ENCODE peak calls at places on chromosomes 2 and 18, in four cellular contexts. One of them, this sample, is unnamed.

GRCh38 chr18:72114801-72115594 is 429.1 kb downstream of the CBLN2 start:
- DNase-seq in fibroblast of the aortic adventitia: no peak
- DNase-seq in fibroblast of pulmonary artery: no peak
- DNase-seq in astrocyte of the cerebellum: no peak
- DNase-seq in this sample: no peak

GRCh38 chr2:166057363-166058169 is 70.3 kb downstream of the SCN1A start:
- DNase-seq in fibroblast of the aortic adventitia: peak
- DNase-seq in fibroblast of pulmonary artery: peak
- DNase-seq in astrocyte of the cerebellum: peak
- DNase-seq in this sample: no peak

GRCh38 chr18:74316257-74317180 is 880 bp downstream of the C18orf63 start:
- DNase-seq in fibroblast of the aortic adventitia: peak
- DNase-seq in fibroblast of pulmonary artery: peak
- DNase-seq in astrocyte of the cerebellum: peak
- DNase-seq in this sample: peak

GRCh38 chr2:69253893-69254292 is 133.1 kb downstream of the GFPT1 start:
- DNase-seq in fibroblast of the aortic adventitia: peak
- DNase-seq in fibroblast of pulmonary artery: peak
- DNase-seq in astrocyte of the cerebellum: peak
- DNase-seq in this sample: peak

GRCh38 chr2:106306396-106306795 is 112.3 kb upstream of the UXS1 start:
- DNase-seq in fibroblast of the aortic adventitia: no peak
- DNase-seq in fibroblast of pulmonary artery: no peak
- DNase-seq in astrocyte of the cerebellum: no peak
- DNase-seq in this sample: no peak

GRCh38 chr2:76640905-76641304 is 881.3 kb downstream of the LRRTM4 start:
- DNase-seq in fibroblast of the aortic adventitia: no peak
- DNase-seq in fibroblast of pulmonary artery: no peak
- DNase-seq in astrocyte of the cerebellum: no peak
- DNase-seq in this sample: no peak

GRCh38 chr2:218788529-218789237 is 6.7 kb downstream of the CYP27A1 start:
- DNase-seq in fibroblast of the aortic adventitia: peak
- DNase-seq in fibroblast of pulmonary artery: no peak
- DNase-seq in astrocyte of the cerebellum: no peak
- DNase-seq in this sample: no peak

GRCh38 chr2:219634951-219635751 is 7.7 kb downstream of the SLC4A3 start:
- DNase-seq in fibroblast of the aortic adventitia: no peak
- DNase-seq in fibroblast of pulmonary artery: no peak
- DNase-seq in astrocyte of the cerebellum: no peak
- DNase-seq in this sample: no peak

GRCh38 chr2:240964854-240965295 is 33.5 kb upstream of the SNED1 start:
- DNase-seq in fibroblast of the aortic adventitia: no peak
- DNase-seq in fibroblast of pulmonary artery: no peak
- DNase-seq in astrocyte of the cerebellum: no peak
- DNase-seq in this sample: no peak

GRCh38 chr2:8369522-8369921 is 312.3 kb upstream of the ID2 start:
- DNase-seq in fibroblast of the aortic adventitia: no peak
- DNase-seq in fibroblast of pulmonary artery: no peak
- DNase-seq in astrocyte of the cerebellum: no peak
- DNase-seq in this sample: no peak

GRCh38 chr18:24809173-24809955 is 348.9 kb downstream of the HRH4 start:
- DNase-seq in fibroblast of the aortic adventitia: no peak
- DNase-seq in fibroblast of pulmonary artery: no peak
- DNase-seq in astrocyte of the cerebellum: no peak
- DNase-seq in this sample: no peak

GRCh38 chr2:7627587-7627986 is 710.4 kb downstream of the RNF144A start:
- DNase-seq in fibroblast of the aortic adventitia: peak
- DNase-seq in fibroblast of pulmonary artery: no peak
- DNase-seq in astrocyte of the cerebellum: no peak
- DNase-seq in this sample: no peak

GRCh38 chr2:108377815-108378630 is at the start of gene SULT1C4:
- DNase-seq in fibroblast of the aortic adventitia: no peak
- DNase-seq in fibroblast of pulmonary artery: peak
- DNase-seq in astrocyte of the cerebellum: no peak
- DNase-seq in this sample: no peak

GRCh38 chr2:198374375-198375072 is 570.1 kb downstream of the PLCL1 start:
- DNase-seq in fibroblast of the aortic adventitia: peak
- DNase-seq in fibroblast of pulmonary artery: peak
- DNase-seq in astrocyte of the cerebellum: peak
- DNase-seq in this sample: peak

GRCh38 chr2:79223539-79223938 is 64.0 kb upstream of the REG3A start:
- DNase-seq in fibroblast of the aortic adventitia: no peak
- DNase-seq in fibroblast of pulmonary artery: no peak
- DNase-seq in astrocyte of the cerebellum: no peak
- DNase-seq in this sample: no peak
- TF ChIP-seq CTCF in fibroblast of the aortic adventitia: no peak
- TF ChIP-seq CTCF in fibroblast of pulmonary artery: no peak
- TF ChIP-seq CTCF in astrocyte of the cerebellum: no peak
- TF ChIP-seq CTCF in this sample: no peak

GRCh38 chr18:46518438-46518837 is 138.6 kb downstream of the LOXHD1 start:
- DNase-seq in fibroblast of the aortic adventitia: no peak
- DNase-seq in fibroblast of pulmonary artery: no peak
- DNase-seq in astrocyte of the cerebellum: no peak
- DNase-seq in this sample: no peak
- TF ChIP-seq CTCF in fibroblast of the aortic adventitia: peak
- TF ChIP-seq CTCF in fibroblast of pulmonary artery: no peak
- TF ChIP-seq CTCF in astrocyte of the cerebellum: no peak
- TF ChIP-seq CTCF in this sample: peak

GRCh38 chr18:63829886-63830285 is 54.7 kb downstream of the SERPINB7 start:
- DNase-seq in fibroblast of the aortic adventitia: no peak
- DNase-seq in fibroblast of pulmonary artery: no peak
- DNase-seq in astrocyte of the cerebellum: no peak
- DNase-seq in this sample: no peak
- TF ChIP-seq CTCF in fibroblast of the aortic adventitia: no peak
- TF ChIP-seq CTCF in fibroblast of pulmonary artery: no peak
- TF ChIP-seq CTCF in astrocyte of the cerebellum: no peak
- TF ChIP-seq CTCF in this sample: no peak

GRCh38 chr2:135048122-135048521 is 875 bp upstream of the MAP3K19 start:
- DNase-seq in fibroblast of the aortic adventitia: no peak
- DNase-seq in fibroblast of pulmonary artery: no peak
- DNase-seq in astrocyte of the cerebellum: no peak
- DNase-seq in this sample: no peak

GRCh38 chr2:135047295-135047694 is at the start of gene MAP3K19:
- DNase-seq in fibroblast of the aortic adventitia: no peak
- DNase-seq in fibroblast of pulmonary artery: peak
- DNase-seq in astrocyte of the cerebellum: no peak
- DNase-seq in this sample: no peak

GRCh38 chr2:135037831-135038230 is 9.4 kb downstream of the MAP3K19 start:
- DNase-seq in fibroblast of the aortic adventitia: no peak
- DNase-seq in fibroblast of pulmonary artery: no peak
- DNase-seq in astrocyte of the cerebellum: no peak
- DNase-seq in this sample: no peak

DNA sequence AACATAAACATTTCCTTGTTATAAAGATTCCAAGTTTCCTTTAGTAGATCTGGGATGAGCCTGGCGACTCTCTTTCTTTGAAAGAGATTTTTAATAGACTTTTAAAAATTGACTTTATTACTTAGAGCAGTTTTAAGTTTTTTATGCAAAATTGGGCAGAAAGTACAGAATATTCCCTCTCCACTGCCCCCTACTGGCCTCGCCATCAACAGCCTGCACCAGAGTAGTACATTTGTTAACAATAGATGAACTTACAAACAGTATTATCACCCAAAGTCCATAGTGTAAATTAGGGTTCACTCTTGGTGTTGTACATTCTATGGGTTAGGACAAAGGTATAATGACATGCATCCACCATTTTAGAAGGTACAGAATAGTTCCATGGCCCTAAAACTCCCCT is 3.9 kb downstream of the MAP3K19 start:
- DNase-seq in fibroblast of the aortic adventitia: no peak
- DNase-seq in fibroblast of pulmonary artery: no peak
- DNase-seq in astrocyte of the cerebellum: no peak
- DNase-seq in this sample: no peak
- TF ChIP-seq CTCF in fibroblast of the aortic adventitia: peak
- TF ChIP-seq CTCF in fibroblast of pulmonary artery: peak
- TF ChIP-seq CTCF in astrocyte of the cerebellum: peak
- TF ChIP-seq CTCF in this sample: peak

GRCh38 chr2:230723363-230723762 is 10.7 kb downstream of the CAB39 start:
- DNase-seq in fibroblast of the aortic adventitia: no peak
- DNase-seq in fibroblast of pulmonary artery: peak
- DNase-seq in astrocyte of the cerebellum: no peak
- DNase-seq in this sample: no peak
- TF ChIP-seq CTCF in fibroblast of the aortic adventitia: no peak
- TF ChIP-seq CTCF in fibroblast of pulmonary artery: no peak
- TF ChIP-seq CTCF in astrocyte of the cerebellum: no peak
- TF ChIP-seq CTCF in this sample: no peak

GRCh38 chr2:111952871-111953497 is 54.6 kb downstream of the MERTK start:
- DNase-seq in fibroblast of the aortic adventitia: no peak
- DNase-seq in fibroblast of pulmonary artery: no peak
- DNase-seq in astrocyte of the cerebellum: no peak
- DNase-seq in this sample: no peak

GRCh38 chr2:111954602-111955332 is 56.4 kb downstream of the MERTK start:
- DNase-seq in fibroblast of the aortic adventitia: no peak
- DNase-seq in fibroblast of pulmonary artery: no peak
- DNase-seq in astrocyte of the cerebellum: no peak
- DNase-seq in this sample: no peak

GRCh38 chr2:111957872-111958354 is 59.5 kb downstream of the MERTK start:
- DNase-seq in fibroblast of the aortic adventitia: no peak
- DNase-seq in fibroblast of pulmonary artery: no peak
- DNase-seq in astrocyte of the cerebellum: no peak
- DNase-seq in this sample: no peak

GRCh38 chr2:111961663-111962062 is 63.3 kb downstream of the MERTK start:
- DNase-seq in fibroblast of the aortic adventitia: no peak
- DNase-seq in fibroblast of pulmonary artery: no peak
- DNase-seq in astrocyte of the cerebellum: no peak
- DNase-seq in this sample: no peak

DNA sequence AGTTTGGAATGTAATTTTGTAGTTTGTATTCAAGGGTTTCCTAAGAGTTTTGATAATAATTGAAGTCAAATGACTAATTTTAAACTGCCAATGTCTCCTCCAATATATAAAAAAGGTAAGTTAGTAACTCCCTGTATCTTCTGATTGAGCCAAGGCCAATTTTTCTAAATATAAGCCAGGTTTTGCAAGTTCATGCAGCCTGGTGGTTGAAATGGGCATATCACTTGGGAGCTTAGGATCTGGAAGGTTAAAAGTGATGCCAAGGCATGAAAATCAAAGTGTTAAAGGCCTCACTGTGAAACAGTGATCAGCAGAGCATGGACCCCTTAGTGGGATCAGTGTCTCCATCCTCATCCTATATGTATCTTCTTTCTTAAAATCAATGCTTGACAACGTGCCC is 60.5 kb downstream of the MERTK start:
- DNase-seq in fibroblast of the aortic adventitia: no peak
- DNase-seq in fibroblast of pulmonary artery: no peak
- DNase-seq in astrocyte of the cerebellum: no peak
- DNase-seq in this sample: no peak
- TF ChIP-seq CTCF in fibroblast of the aortic adventitia: peak
- TF ChIP-seq CTCF in fibroblast of pulmonary artery: no peak
- TF ChIP-seq CTCF in astrocyte of the cerebellum: peak
- TF ChIP-seq CTCF in this sample: no peak

GRCh38 chr18:52995875-52996274 is 655.9 kb downstream of the DCC start:
- DNase-seq in fibroblast of the aortic adventitia: no peak
- DNase-seq in fibroblast of pulmonary artery: no peak
- DNase-seq in astrocyte of the cerebellum: no peak
- DNase-seq in this sample: no peak

GRCh38 chr18:52991246-52991645 is 651.2 kb downstream of the DCC start:
- DNase-seq in fibroblast of the aortic adventitia: no peak
- DNase-seq in fibroblast of pulmonary artery: no peak
- DNase-seq in astrocyte of the cerebellum: no peak
- DNase-seq in this sample: no peak

GRCh38 chr18:52992041-52992440 is 652.0 kb downstream of the DCC start:
- DNase-seq in fibroblast of the aortic adventitia: no peak
- DNase-seq in fibroblast of pulmonary artery: no peak
- DNase-seq in astrocyte of the cerebellum: no peak
- DNase-seq in this sample: no peak
- TF ChIP-seq CTCF in fibroblast of the aortic adventitia: no peak
- TF ChIP-seq CTCF in fibroblast of pulmonary artery: no peak
- TF ChIP-seq CTCF in astrocyte of the cerebellum: peak
- TF ChIP-seq CTCF in this sample: no peak

DNA sequence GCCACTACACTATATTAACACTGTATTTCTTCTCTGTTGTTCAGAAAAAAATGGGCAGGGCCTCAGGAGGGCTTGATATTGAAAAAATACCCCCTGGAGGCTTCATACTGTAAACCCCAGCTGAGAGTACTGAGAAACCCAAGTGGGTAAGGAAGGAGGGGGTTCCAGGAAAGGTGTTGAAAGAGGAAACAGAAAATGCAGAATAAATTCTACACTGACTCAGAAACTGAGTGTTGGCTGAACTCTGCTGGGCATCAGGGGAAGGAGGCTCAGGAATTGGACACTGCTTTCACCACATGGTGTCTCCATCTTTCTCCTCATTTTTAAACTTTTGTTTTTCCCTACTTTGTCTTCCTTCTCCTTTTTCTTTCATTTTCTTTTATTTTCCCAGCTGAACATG is 253.7 kb downstream of the DYM start:
- DNase-seq in fibroblast of the aortic adventitia: peak
- DNase-seq in fibroblast of pulmonary artery: peak
- DNase-seq in astrocyte of the cerebellum: no peak
- DNase-seq in this sample: no peak
- TF ChIP-seq CTCF in fibroblast of the aortic adventitia: peak
- TF ChIP-seq CTCF in fibroblast of pulmonary artery: peak
- TF ChIP-seq CTCF in astrocyte of the cerebellum: peak
- TF ChIP-seq CTCF in this sample: peak

GRCh38 chr2:238304116-238304515 is 15.7 kb upstream of the PER2 start:
- DNase-seq in fibroblast of the aortic adventitia: no peak
- DNase-seq in fibroblast of pulmonary artery: no peak
- DNase-seq in astrocyte of the cerebellum: no peak
- DNase-seq in this sample: no peak

GRCh38 chr2:238306680-238306998 is 13.7 kb upstream of the TRAF3IP1 start:
- DNase-seq in fibroblast of the aortic adventitia: no peak
- DNase-seq in fibroblast of pulmonary artery: no peak
- DNase-seq in astrocyte of the cerebellum: no peak
- DNase-seq in this sample: no peak

GRCh38 chr2:238305965-238306679 is 14.2 kb upstream of the TRAF3IP1 start:
- DNase-seq in fibroblast of the aortic adventitia: no peak
- DNase-seq in fibroblast of pulmonary artery: no peak
- DNase-seq in astrocyte of the cerebellum: no peak
- DNase-seq in this sample: no peak

GRCh38 chr2:238305092-238305862 is 15.0 kb upstream of the TRAF3IP1 start:
- DNase-seq in fibroblast of the aortic adventitia: no peak
- DNase-seq in fibroblast of pulmonary artery: no peak
- DNase-seq in astrocyte of the cerebellum: no peak
- DNase-seq in this sample: no peak

DNA sequence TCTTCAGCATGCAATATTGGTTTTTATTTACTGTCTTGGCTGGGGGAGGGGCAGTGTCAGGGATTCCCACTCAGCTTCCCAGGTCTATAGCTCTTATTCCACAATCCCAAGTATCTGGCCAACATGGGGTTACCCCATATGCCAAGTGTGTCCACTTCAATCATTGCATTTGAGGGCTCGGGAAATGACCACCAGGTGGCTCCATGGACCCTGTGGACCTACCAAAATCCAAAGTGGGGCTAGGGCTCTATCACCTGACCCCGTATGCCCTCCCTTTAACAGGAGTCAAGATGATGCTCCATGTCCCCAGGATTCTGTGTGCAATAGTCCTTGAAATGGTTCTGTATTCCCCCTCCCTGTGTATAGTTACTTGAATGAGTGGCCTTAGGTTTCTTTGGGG is 12.1 kb upstream of the TRAF3IP1 start:
- DNase-seq in fibroblast of the aortic adventitia: no peak
- DNase-seq in fibroblast of pulmonary artery: no peak
- DNase-seq in astrocyte of the cerebellum: no peak
- DNase-seq in this sample: no peak
- TF ChIP-seq CTCF in fibroblast of the aortic adventitia: peak
- TF ChIP-seq CTCF in fibroblast of pulmonary artery: peak
- TF ChIP-seq CTCF in astrocyte of the cerebellum: peak
- TF ChIP-seq CTCF in this sample: peak

This sample was measured in BJ.